ENCODE peak calls at places on chromosomes 12 and 14, in five cellular contexts. G is HepG2, E is K562, Z is IMR-90, N is A549. V is an unnamed sample.

GRCh38 chr14:36086629-36087380 is 89.7 kb downstream of the PTCSC3 start:
- DNase-seq in G (no peak), E (no peak), Z (peak), N (no peak), V (no peak)

GRCh38 chr14:23573384-23573783 is 5.2 kb downstream of the JPH4 start:
- DNase-seq in G (no peak), E (no peak), Z (no peak), N (no peak), V (no peak)

GRCh38 chr14:23613242-23614070 is 22.7 kb upstream of the DHRS2 start:
- DNase-seq in G (peak), E (no peak), Z (no peak), N (no peak), V (no peak)

GRCh38 chr12:46373303-46374182 is 970 bp upstream of the SLC38A2 start:
- DNase-seq in G (peak), E (peak), Z (peak), N (no peak), V (no peak)

GRCh38 chr12:72285861-72286260 is 13.7 kb downstream of the TRHDE start:
- DNase-seq in G (no peak), E (no peak), Z (no peak), N (no peak), V (no peak)

GRCh38 chr12:63208956-63209355 is 58.0 kb upstream of the AVPR1A start:
- DNase-seq in G (no peak), E (no peak), Z (no peak), N (no peak), V (no peak)

GRCh38 chr14:97275276-97275675 is 478.1 kb downstream of the VRK1 start:
- DNase-seq in G (no peak), E (no peak), Z (no peak), N (no peak), V (no peak)

GRCh38 chr14:91374897-91375747 is 42.5 kb downstream of the CCDC88C start:
- DNase-seq in G (no peak), E (no peak), Z (no peak), N (no peak), V (no peak)

GRCh38 chr14:21940887-21941855 is 267.6 kb upstream of the OR4E1 start:
- DNase-seq in G (peak), E (peak), Z (peak), N (peak), V (no peak)

GRCh38 chr12:124490584-124491305 is 76.7 kb downstream of the NCOR2 start:
- DNase-seq in G (no peak), E (peak), Z (no peak), N (no peak), V (no peak)

GRCh38 chr12:26690601-26691000 is 142.4 kb downstream of the ITPR2 start:
- DNase-seq in G (no peak), E (no peak), Z (no peak), N (no peak), V (no peak)

GRCh38 chr12:107684990-107685359 is 624 bp upstream of the PWP1 start:
- DNase-seq in G (peak), E (peak), Z (peak), N (peak), V (no peak)

GRCh38 chr14:59695198-59695597 is 118.6 kb upstream of the CCDC175 start:
- DNase-seq in G (no peak), E (no peak), Z (no peak), N (no peak), V (no peak)

GRCh38 chr14:99224948-99225347 is 47.0 kb downstream of the BCL11B start:
- DNase-seq in G (no peak), E (no peak), Z (no peak), N (no peak), V (no peak)

GRCh38 chr14:24395609-24396580 is 2.9 kb upstream of the NYNRIN start:
- DNase-seq in G (no peak), E (no peak), Z (no peak), N (no peak), V (no peak)

GRCh38 chr12:64995831-64996230 is 125.3 kb downstream of the WIF1 start:
- DNase-seq in G (no peak), E (no peak), Z (no peak), N (no peak), V (no peak)

GRCh38 chr12:46357438-46358324 is 14.9 kb downstream of the SLC38A2 start:
- DNase-seq in G (peak), E (no peak), Z (peak), N (peak), V (no peak)

GRCh38 chr12:6766651-6767300 is 613 bp downstream of the PTMS start:
- DNase-seq in G (peak), E (peak), Z (peak), N (peak), V (no peak)

GRCh38 chr14:99604766-99605298 is 825 bp upstream of the CCDC85C start:
- DNase-seq in G (no peak), E (peak), Z (peak), N (peak), V (no peak)

GRCh38 chr12:124171231-124171985 is 123.5 kb upstream of the RFLNA start:
- DNase-seq in G (no peak), E (no peak), Z (no peak), N (no peak), V (no peak)

GRCh38 chr12:131599214-131600159 is 111.4 kb upstream of the SFSWAP start:
- DNase-seq in G (no peak), E (no peak), Z (no peak), N (no peak), V (no peak)

GRCh38 chr12:39692258-39692853 is 72.8 kb upstream of the ABCD2 start:
- DNase-seq in G (no peak), E (no peak), Z (no peak), N (no peak), V (no peak)

GRCh38 chr12:4099276-4099675 is 174.3 kb upstream of the CCND2 start:
- DNase-seq in G (no peak), E (no peak), Z (no peak), N (no peak), V (no peak)

GRCh38 chr12:13198240-13198639 is 1.7 kb downstream of the EMP1 start:
- DNase-seq in G (no peak), E (no peak), Z (no peak), N (no peak), V (no peak)
- TF ChIP-seq BHLHE40 in G (no peak), E (no peak), Z (no peak), N (no peak), V (no peak)

GRCh38 chr14:62947291-62947690 is 98.0 kb downstream of the KCNH5 start:
- DNase-seq in G (no peak), E (no peak), Z (no peak), N (no peak), V (no peak)
- TF ChIP-seq RAD21 in G (no peak), E (no peak), Z (no peak), N (no peak), V (no peak)

DNA sequence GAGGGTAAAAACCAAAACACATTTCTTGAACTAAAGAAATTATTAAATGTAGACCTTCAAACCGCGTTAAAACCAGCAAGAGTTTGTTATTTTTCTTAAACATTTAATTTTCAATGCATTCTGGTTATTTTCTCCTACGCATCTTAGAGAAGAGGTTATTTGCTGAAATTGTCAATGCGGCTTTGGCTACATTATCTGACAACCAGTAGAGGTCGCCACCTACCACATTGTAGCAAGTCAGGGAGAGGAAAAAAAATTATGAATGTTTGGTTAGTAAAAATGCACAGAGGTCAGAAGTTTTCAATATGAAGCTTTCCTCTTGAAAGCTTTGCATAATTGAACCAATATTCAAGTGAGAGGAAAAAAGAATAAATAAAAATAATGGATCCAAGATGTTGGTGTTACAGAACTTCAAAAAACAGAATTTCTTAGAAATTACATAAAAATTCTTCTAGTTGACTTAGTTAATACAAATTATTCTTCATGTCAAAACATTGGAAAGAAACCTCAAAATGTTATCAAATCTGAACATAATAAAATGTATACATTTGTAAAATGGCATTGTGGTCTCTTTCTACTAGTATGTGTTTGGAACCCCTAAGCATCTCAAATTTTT is 159.4 kb upstream of the TMTC2 start:
- DNase-seq in G (peak), E (peak), Z (peak), N (peak), V (no peak)
- TF ChIP-seq BHLHE40 in G (no peak), E (no peak), Z (no peak), N (no peak), V (no peak)

DNA sequence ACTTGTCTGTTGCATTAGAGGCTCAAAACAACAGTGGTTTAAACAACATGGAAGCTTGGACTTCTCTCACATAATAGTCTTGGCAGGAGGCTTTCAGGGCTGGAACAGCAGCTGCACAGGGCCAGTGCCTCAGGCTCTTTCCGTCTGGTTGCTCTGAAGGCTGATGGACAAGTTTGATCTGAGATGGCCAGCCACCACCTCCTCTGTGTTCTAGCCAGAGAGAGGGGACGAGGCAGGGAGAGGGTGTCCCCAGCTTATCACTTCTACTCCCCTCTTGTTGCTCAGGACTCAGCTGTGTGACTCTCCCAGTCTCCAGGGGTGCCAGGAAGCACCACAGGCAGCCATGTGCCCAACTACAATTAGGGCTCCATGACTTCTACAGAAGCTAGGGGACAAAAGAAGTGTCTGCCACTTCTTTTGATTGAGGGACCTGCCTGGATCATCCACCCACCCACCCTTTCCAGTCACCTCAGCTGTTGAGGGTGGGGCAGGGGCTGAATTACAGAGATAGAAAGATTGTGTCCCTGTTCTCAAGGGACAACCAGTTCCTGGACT is 46.6 kb downstream of the SMIM41 start:
- DNase-seq in G (no peak), E (peak), Z (no peak), N (no peak), V (no peak)
- TF ChIP-seq RAD21 in G (no peak), E (no peak), Z (no peak), N (no peak), V (no peak)

DNA sequence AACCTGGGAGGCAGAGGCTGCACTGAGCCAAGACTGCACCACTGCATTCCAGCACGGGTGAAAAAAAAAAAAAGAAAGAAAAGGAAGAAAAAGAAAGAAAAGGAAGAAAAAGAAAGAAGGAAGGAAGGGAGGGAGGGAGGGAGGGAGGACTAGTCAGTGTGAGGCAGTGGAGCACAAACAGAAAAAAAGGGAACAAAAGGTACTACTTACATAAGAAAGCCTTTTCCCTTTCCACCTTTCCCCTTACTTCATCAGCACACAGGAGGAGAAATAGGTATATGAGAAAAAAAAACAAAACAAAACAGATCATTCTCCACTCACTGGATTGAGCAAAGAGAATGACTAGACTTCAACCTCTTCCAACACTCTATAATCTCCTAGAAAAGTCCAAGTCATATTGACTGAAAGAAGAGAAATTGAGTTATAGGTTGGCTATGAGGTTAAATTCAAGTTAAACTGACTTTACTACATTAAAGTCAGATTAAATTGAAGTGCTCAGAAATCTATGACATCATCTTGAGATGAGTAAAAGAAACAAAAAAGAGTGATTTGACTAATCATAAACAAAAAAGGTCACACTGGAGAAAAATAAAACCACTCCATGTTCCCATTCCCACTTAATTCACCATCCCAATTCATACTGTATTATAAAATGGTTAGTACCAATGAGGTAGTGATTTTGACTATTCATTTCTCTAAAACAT is 43.6 kb downstream of the NOVA1 start:
- DNase-seq in G (no peak), E (no peak), Z (no peak), N (no peak), V (no peak)
- TF ChIP-seq BHLHE40 in G (no peak), E (no peak), Z (no peak), N (no peak), V (no peak)

GRCh38 chr12:128796439-128797118 is 27.2 kb downstream of the SLC15A4 start:
- DNase-seq in G (no peak), E (no peak), Z (no peak), N (no peak), V (no peak)

GRCh38 chr12:128794661-128795529 is 28.9 kb downstream of the SLC15A4 start:
- DNase-seq in G (no peak), E (no peak), Z (no peak), N (no peak), V (no peak)

GRCh38 chr12:128795530-128796361 is 28.0 kb downstream of the SLC15A4 start:
- DNase-seq in G (no peak), E (no peak), Z (no peak), N (no peak), V (no peak)

GRCh38 chr12:128798543-128799341 is 25.0 kb downstream of the SLC15A4 start:
- DNase-seq in G (no peak), E (no peak), Z (no peak), N (no peak), V (no peak)

GRCh38 chr12:128797119-128798118 is 26.3 kb downstream of the SLC15A4 start:
- DNase-seq in G (no peak), E (no peak), Z (peak), N (no peak), V (no peak)
- TF ChIP-seq RAD21 in G (no peak), E (no peak), Z (no peak), N (no peak), V (peak)

GRCh38 chr14:62696261-62696968 is 348.8 kb downstream of the KCNH5 start:
- DNase-seq in G (peak), E (no peak), Z (no peak), N (no peak), V (no peak)
- TF ChIP-seq BHLHE40 in G (no peak), E (no peak), Z (no peak), N (no peak), V (no peak)

GRCh38 chr14:105142651-105143450 is 25.7 kb downstream of the JAG2 start:
- DNase-seq in G (no peak), E (no peak), Z (no peak), N (no peak), V (no peak)
- TF ChIP-seq RAD21 in G (no peak), E (no peak), Z (no peak), N (no peak), V (no peak)